ENCODE peak calls at places on chromosomes 12 and 14, in ten cellular contexts. E is prostate gland, W is coronary artery, T is heart right ventricle, Y is neural progenitor cell, R is GM10248, U is B cell, Q is spleen, N is lower lobe of right lung, K is GM13976. C is an unnamed sample.

GRCh38 chr12:62530596-62530995 is 64.0 kb downstream of the MON2 start:
- DNase-seq in E (no peak), W (no peak), T (no peak), Y (no peak), R (no peak), U (no peak), Q (no peak), N (no peak), K (no peak), C (no peak)

GRCh38 chr12:47904647-47905312 is at the start of gene VDR:
- DNase-seq in E (peak; percentile 81), W (peak; percentile 88), T (peak; percentile 45), Y (peak; percentile 91), R (peak; percentile 92), U (peak; percentile 59), Q (peak; percentile 94), N (peak; percentile 89), K (peak; percentile 94), C (peak; percentile 65)

GRCh38 chr12:90679674-90680073 is 275.3 kb downstream of the CCER1 start:
- DNase-seq in E (no peak), W (no peak), T (no peak), Y (no peak), R (no peak), U (no peak), Q (no peak), N (no peak), K (no peak), C (no peak)

GRCh38 chr12:2092890-2093289 is 40.1 kb downstream of the CACNA1C start:
- DNase-seq in E (no peak), W (peak; percentile 92), T (peak; percentile 62), Y (no peak), R (no peak), U (no peak), Q (no peak), N (no peak), K (no peak), C (no peak)

GRCh38 chr14:74653386-74654138 is 41.5 kb upstream of the LTBP2 start:
- DNase-seq in E (no peak), W (no peak), T (no peak), Y (peak; percentile 47), R (no peak), U (no peak), Q (no peak), N (no peak), K (no peak), C (no peak)

GRCh38 chr12:1306096-1306495 is 288.3 kb downstream of the FBXL14 start:
- DNase-seq in E (no peak), W (no peak), T (no peak), Y (no peak), R (no peak), U (no peak), Q (no peak), N (no peak), K (no peak), C (no peak)

GRCh38 chr12:94620611-94621010 is 29.7 kb downstream of the TMCC3 start:
- DNase-seq in E (no peak), W (no peak), T (no peak), Y (no peak), R (no peak), U (no peak), Q (no peak), N (no peak), K (no peak), C (no peak)

GRCh38 chr14:73744175-73744867 is 30.1 kb upstream of the PNMA1 start:
- DNase-seq in E (no peak), W (peak; percentile 52), T (no peak), Y (no peak), R (no peak), U (no peak), Q (peak; percentile 79), N (no peak), K (no peak), C (no peak)

GRCh38 chr14:22560638-22561365 is 28.2 kb downstream of the DAD1 start:
- DNase-seq in E (peak; percentile 47), W (no peak), T (no peak), Y (no peak), R (no peak), U (no peak), Q (no peak), N (no peak), K (no peak), C (no peak)

GRCh38 chr12:49784756-49785409 is 43.3 kb downstream of the NCKAP5L start:
- DNase-seq in E (no peak), W (no peak), T (no peak), Y (no peak), R (no peak), U (no peak), Q (no peak), N (no peak), K (no peak), C (no peak)

GRCh38 chr12:51377099-51377984 is 13.9 kb downstream of the GALNT6 start:
- DNase-seq in E (no peak), W (no peak), T (no peak), Y (no peak), R (no peak), U (no peak), Q (peak; percentile 6), N (no peak), K (no peak), C (no peak)

GRCh38 chr12:5444520-5444919 is 12.6 kb downstream of the NTF3 start:
- DNase-seq in E (no peak), W (no peak), T (no peak), Y (no peak), R (no peak), U (no peak), Q (no peak), N (no peak), K (no peak), C (no peak)

GRCh38 chr12:132329036-132329738 is at the start of gene GALNT9:
- DNase-seq in E (no peak), W (no peak), T (no peak), Y (peak; percentile 90), R (no peak), U (no peak), Q (no peak), N (no peak), K (no peak), C (no peak)

GRCh38 chr12:3216097-3216496 is 138.9 kb downstream of the TSPAN9 start:
- DNase-seq in E (no peak), W (no peak), T (no peak), Y (no peak), R (no peak), U (no peak), Q (no peak), N (no peak), K (no peak), C (no peak)

GRCh38 chr12:3218846-3219632 is 141.9 kb downstream of the TSPAN9 start:
- DNase-seq in E (no peak), W (no peak), T (no peak), Y (no peak), R (no peak), U (no peak), Q (no peak), N (no peak), K (no peak), C (no peak)

GRCh38 chr12:3216726-3217682 is 139.8 kb downstream of the TSPAN9 start:
- DNase-seq in E (no peak), W (peak; percentile 84), T (peak; percentile 45), Y (no peak), R (no peak), U (no peak), Q (no peak), N (no peak), K (no peak), C (peak; percentile 48)

GRCh38 chr12:3217683-3218079 is 140.5 kb downstream of the TSPAN9 start:
- DNase-seq in E (no peak), W (no peak), T (no peak), Y (no peak), R (no peak), U (no peak), Q (no peak), N (no peak), K (no peak), C (no peak)

DNA sequence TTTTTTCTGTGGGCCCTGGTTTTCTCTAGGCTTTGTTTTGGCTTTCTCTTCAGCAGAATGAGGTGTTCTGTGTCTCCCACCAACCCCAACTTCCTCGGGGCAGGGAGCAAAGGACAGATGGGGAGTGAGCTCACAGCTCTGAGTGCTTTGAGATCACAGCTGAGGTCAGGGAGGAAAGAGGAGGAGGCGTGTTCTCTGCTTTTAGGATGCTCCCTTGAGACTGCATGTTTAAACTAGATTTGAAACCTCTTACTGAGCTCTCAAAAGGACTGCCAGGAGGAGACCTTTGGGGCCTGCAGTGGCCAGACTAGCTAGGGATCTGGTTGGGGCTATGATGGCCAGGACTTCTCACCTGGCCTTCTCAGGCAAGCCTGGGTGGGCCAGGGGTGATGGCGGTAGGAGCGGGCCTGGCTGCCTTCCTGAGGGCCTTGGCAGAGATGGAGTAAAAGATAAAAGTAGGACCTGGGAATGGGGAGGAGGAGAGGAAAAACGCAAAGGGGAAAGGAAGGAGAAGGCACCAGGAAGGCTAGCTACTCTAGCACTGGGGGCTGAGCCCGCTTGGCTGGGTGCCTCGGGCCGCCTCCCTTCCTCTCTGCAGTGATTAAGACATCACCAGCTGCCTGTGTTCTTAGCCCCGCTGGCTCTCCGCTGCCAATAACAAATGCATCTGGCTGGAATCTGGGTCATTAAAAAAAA is 141.1 kb downstream of the TSPAN9 start:
- DNase-seq in E (peak; percentile 77), W (peak; percentile 86), T (peak; percentile 66), Y (no peak), R (peak; percentile 54), U (no peak), Q (no peak), N (peak; percentile 59), K (peak; percentile 65), C (peak; percentile 31)
- TF ChIP-seq CTCF in E (no peak), W (no peak), T (no peak), Y (no peak), R (no peak), U (no peak), Q (no peak), N (no peak), K (no peak), C (no peak)

GRCh38 chr12:67068773-67069450 is 200.2 kb upstream of the CAND1 start:
- DNase-seq in E (peak; percentile 60), W (no peak), T (no peak), Y (peak; percentile 83), R (peak; percentile 40), U (no peak), Q (peak; percentile 76), N (peak; percentile 49), K (peak; percentile 59), C (no peak)
- TF ChIP-seq CTCF in E (no peak), W (no peak), T (no peak), Y (no peak), R (no peak), U (no peak), Q (no peak), N (no peak), K (no peak), C (no peak)

DNA sequence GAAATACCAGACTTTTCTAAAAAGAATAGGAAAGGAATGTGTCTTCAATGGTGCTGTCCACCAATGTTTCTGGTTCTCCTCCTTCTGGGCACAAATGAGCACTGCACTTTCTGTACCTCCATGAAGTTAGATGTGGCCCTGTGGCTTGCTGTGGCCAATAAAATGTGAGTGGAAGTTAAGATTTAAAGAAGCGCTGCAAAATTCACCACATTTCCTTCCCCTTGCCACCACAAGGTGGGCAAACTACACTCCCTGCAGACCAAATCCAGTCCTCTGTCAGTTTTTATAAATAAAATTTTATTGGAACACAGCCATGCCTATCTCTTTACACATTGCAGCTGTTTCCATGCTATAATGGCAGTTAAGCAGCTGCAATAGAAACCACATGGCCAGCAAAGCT is 141.4 kb upstream of the TMPO start:
- DNase-seq in E (no peak), W (no peak), T (no peak), Y (peak; percentile 21), R (no peak), U (no peak), Q (no peak), N (no peak), K (no peak), C (no peak)
- TF ChIP-seq CTCF in E (no peak), W (no peak), T (no peak), Y (peak; percentile 29), R (peak; percentile 11), U (no peak), Q (no peak), N (no peak), K (no peak), C (peak; percentile 28)

GRCh38 chr12:110345176-110345651 is 58.3 kb downstream of the ANAPC7 start:
- DNase-seq in E (peak; percentile 97), W (no peak), T (no peak), Y (no peak), R (no peak), U (no peak), Q (no peak), N (peak; percentile 57), K (no peak), C (peak; percentile 28)
- TF ChIP-seq CTCF in E (no peak), W (no peak), T (no peak), Y (no peak), R (no peak), U (no peak), Q (no peak), N (no peak), K (no peak), C (no peak)

C was measured in kidney epithelial cell.